ENCODE peak calls at places on chromosomes 6 and 20, in eight cellular contexts. L, N, J, E, A, D, B and W are unnamed samples.
A peak's percentile ranks its signal among the peaks of the same experiment; 100 is the strongest.

GRCh38 chr6:109318328-109318876 is 63.9 kb downstream of the CD164 start:
- DNase-seq in L (no peak), N (no peak), J (no peak), E (no peak), A (no peak), D (no peak), B (no peak), W (peak; percentile 81)

GRCh38 chr6:32953775-32954174 is 878 bp upstream of the HLA-DMA start:
- DNase-seq in L (no peak), N (no peak), J (no peak), E (no peak), A (no peak), D (no peak), B (no peak), W (no peak)

GRCh38 chr6:125558907-125559306 is 190.5 kb upstream of the HEY2 start:
- DNase-seq in L (no peak), N (no peak), J (no peak), E (no peak), A (no peak), D (peak; percentile 51), B (no peak), W (no peak)

GRCh38 chr20:46253391-46253790 is 54.9 kb downstream of the CDH22 start:
- DNase-seq in L (no peak), N (no peak), J (no peak), E (no peak), A (peak; percentile 66), D (peak; percentile 83), B (no peak), W (peak; percentile 17)

GRCh38 chr6:28983838-28984237 is 21.3 kb downstream of the ZNF311 start:
- DNase-seq in L (no peak), N (no peak), J (no peak), E (no peak), A (no peak), D (no peak), B (no peak), W (no peak)

GRCh38 chr20:41398408-41398807 is 31.8 kb upstream of the EMILIN3 start:
- DNase-seq in L (no peak), N (peak; percentile 82), J (no peak), E (no peak), A (no peak), D (no peak), B (no peak), W (peak; percentile 43)

GRCh38 chr6:149933036-149933435 is 8.8 kb upstream of the ULBP2 start:
- DNase-seq in L (no peak), N (no peak), J (no peak), E (no peak), A (no peak), D (peak; percentile 13), B (no peak), W (no peak)

GRCh38 chr20:33568378-33569289 is 78.7 kb downstream of the CBFA2T2 start:
- DNase-seq in L (no peak), N (no peak), J (no peak), E (no peak), A (peak; percentile 97), D (peak; percentile 87), B (peak; percentile 99), W (no peak)

GRCh38 chr6:52513464-52513863 is 63.4 kb downstream of the TRAM2 start:
- DNase-seq in L (no peak), N (no peak), J (no peak), E (no peak), A (no peak), D (peak; percentile 62), B (no peak), W (no peak)

GRCh38 chr20:43388267-43389081 is 69.2 kb upstream of the SRSF6 start:
- DNase-seq in L (no peak), N (peak; percentile 89), J (no peak), E (peak; percentile 56), A (no peak), D (no peak), B (no peak), W (no peak)

GRCh38 chr6:5215181-5215580 is 45.6 kb downstream of the LYRM4 start:
- DNase-seq in L (no peak), N (peak; percentile 14), J (no peak), E (no peak), A (no peak), D (no peak), B (no peak), W (no peak)

GRCh38 chr6:37021356-37022129 is 16.1 kb downstream of the FGD2 start:
- DNase-seq in L (peak; percentile 75), N (peak; percentile 72), J (peak; percentile 81), E (no peak), A (peak; percentile 76), D (peak; percentile 84), B (peak; percentile 45), W (peak; percentile 23)

GRCh38 chr20:37841991-37842390 is 60.9 kb upstream of the VSTM2L start:
- DNase-seq in L (no peak), N (no peak), J (no peak), E (no peak), A (peak; percentile 35), D (no peak), B (no peak), W (no peak)

GRCh38 chr6:155120034-155120433 is 124.9 kb downstream of the TIAM2 start:
- DNase-seq in L (no peak), N (no peak), J (no peak), E (no peak), A (peak; percentile 93), D (peak; percentile 70), B (no peak), W (no peak)

GRCh38 chr6:1726341-1726763 is 116.6 kb downstream of the FOXC1 start:
- DNase-seq in L (no peak), N (no peak), J (no peak), E (no peak), A (peak; percentile 17), D (peak; percentile 88), B (no peak), W (no peak)

GRCh38 chr20:4797275-4797674 is 75.6 kb downstream of the PRND start:
- DNase-seq in L (no peak), N (no peak), J (no peak), E (no peak), A (no peak), D (no peak), B (no peak), W (no peak)

GRCh38 chr6:47009583-47009982 is 32.5 kb downstream of the ADGRF1 start:
- DNase-seq in L (no peak), N (peak; percentile 2), J (no peak), E (no peak), A (peak; percentile 23), D (no peak), B (no peak), W (no peak)

GRCh38 chr20:45429618-45430017 is 13.7 kb downstream of the PIGT start:
- DNase-seq in L (no peak), N (no peak), J (no peak), E (no peak), A (no peak), D (no peak), B (no peak), W (no peak)

GRCh38 chr6:168219167-168219566 is 100.4 kb downstream of the DACT2 start:
- DNase-seq in L (no peak), N (peak; percentile 91), J (no peak), E (peak; percentile 40), A (no peak), D (no peak), B (no peak), W (no peak)

GRCh38 chr6:30556964-30557682 is at the start of gene PRR3:
- DNase-seq in L (no peak), N (peak; percentile 84), J (peak; percentile 58), E (peak; percentile 71), A (peak; percentile 96), D (peak; percentile 95), B (peak; percentile 90), W (peak; percentile 78)
- H3K36me3 ChIP-seq in L (no peaks in the 10 kb centered on the region), N (peaks cover 20% of the 10 kb centered on the region), J (peaks cover 26% of the 10 kb centered on the region), E (peaks cover 11% of the 10 kb centered on the region), A (no peaks in the 10 kb centered on the region), D (peaks cover 43% of the 10 kb centered on the region), B (peaks cover 61% of the 10 kb centered on the region), W (no peaks in the 10 kb centered on the region)

GRCh38 chr6:42142118-42142835 is at the start of gene C6orf132:
- DNase-seq in L (no peak), N (peak; percentile 45), J (no peak), E (no peak), A (peak; percentile 95), D (peak; percentile 92), B (no peak), W (peak; percentile 87)

GRCh38 chr6:42140756-42141602 is 1.4 kb downstream of the C6orf132 start:
- DNase-seq in L (no peak), N (peak; percentile 40), J (no peak), E (peak; percentile 74), A (no peak), D (no peak), B (no peak), W (no peak)

GRCh38 chr6:42138630-42139619 is 3.5 kb downstream of the C6orf132 start:
- DNase-seq in L (no peak), N (peak; percentile 42), J (no peak), E (no peak), A (peak; percentile 48), D (peak; percentile 73), B (no peak), W (no peak)

GRCh38 chr6:42140051-42140450 is 2.4 kb downstream of the C6orf132 start:
- DNase-seq in L (no peak), N (peak; percentile 13), J (no peak), E (peak; percentile 46), A (no peak), D (no peak), B (no peak), W (peak; percentile 86)

DNA sequence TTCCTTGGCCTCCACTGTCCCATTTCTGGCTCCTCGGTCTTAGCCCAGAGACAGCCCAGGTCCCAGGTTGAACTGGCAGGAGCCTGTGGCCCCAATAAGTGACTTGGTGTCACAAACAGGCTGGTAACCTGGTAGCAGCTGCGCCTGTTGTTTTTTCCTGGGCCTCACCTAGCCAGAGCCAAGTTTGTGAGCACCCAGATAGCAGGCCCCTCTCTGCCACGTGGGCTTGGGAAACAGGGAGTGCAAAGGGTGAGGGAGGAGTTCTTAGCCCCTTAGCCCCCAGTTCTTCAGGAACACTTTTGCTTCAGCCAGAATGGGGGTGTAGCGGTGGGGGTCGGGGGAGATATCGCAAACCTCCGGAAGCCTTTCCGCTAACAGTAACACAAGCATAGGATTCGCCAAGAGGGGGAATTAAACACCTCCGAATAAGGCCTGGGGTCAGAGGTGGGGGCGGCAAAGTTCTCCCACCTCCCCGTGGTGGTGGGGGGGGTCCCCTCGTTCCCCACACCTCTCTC is 760 bp downstream of the C6orf132 start:
- DNase-seq in L (no peak), N (no peak), J (no peak), E (no peak), A (no peak), D (peak; percentile 70), B (no peak), W (no peak)
- H3K4me1 ChIP-seq in L (no peaks in the 10 kb centered on the region), N (peaks cover 18% of the 10 kb centered on the region), J (peaks cover 10% of the 10 kb centered on the region), E (no peaks in the 10 kb centered on the region), A (peaks cover 45% of the 10 kb centered on the region), D (peaks cover 23% of the 10 kb centered on the region), B (peaks cover 5% of the 10 kb centered on the region), W (peaks cover 42% of the 10 kb centered on the region)

GRCh38 chr6:43493833-43494232 is 16.3 kb downstream of the LRRC73 start:
- DNase-seq in L (no peak), N (no peak), J (no peak), E (no peak), A (no peak), D (no peak), B (no peak), W (no peak)
- H3K36me3 ChIP-seq in L (no peaks in the 10 kb centered on the region), N (peaks cover 6% of the 10 kb centered on the region), J (peaks cover 13% of the 10 kb centered on the region), E (peaks cover 8% of the 10 kb centered on the region), A (no peaks in the 10 kb centered on the region), D (peaks cover 16% of the 10 kb centered on the region), B (peaks cover 8% of the 10 kb centered on the region), W (peaks cover 1% of the 10 kb centered on the region)

GRCh38 chr6:2797564-2798014 is 32.4 kb downstream of the WRNIP1 start:
- DNase-seq in L (no peak), N (no peak), J (no peak), E (no peak), A (no peak), D (no peak), B (no peak), W (no peak)
- H3K4me1 ChIP-seq in L (peaks cover 12% of the 10 kb centered on the region), N (peaks cover 39% of the 10 kb centered on the region), J (peaks cover 16% of the 10 kb centered on the region), E (no peaks in the 10 kb centered on the region), A (no peaks in the 10 kb centered on the region), D (no peaks in the 10 kb centered on the region), B (peaks cover 4% of the 10 kb centered on the region), W (peaks cover 20% of the 10 kb centered on the region)